ENCODE peak calls at places on chromosomes 16 and 17, in eight cellular contexts. V, C, S, D, O, Z, T and L are unnamed samples.

GRCh38 chr16:24652803-24653202 is 76.6 kb upstream of the TNRC6A start:
- DNase-seq in S (no peak), Z (no peak), V (no peak), O (no peak), T (no peak), D (no peak), C (no peak), L (no peak)

GRCh38 chr16:74698220-74698619 is 2.4 kb downstream of the MLKL start:
- DNase-seq in S (peak), D (no peak), O (peak), T (no peak), Z (no peak), C (peak), V (no peak), L (no peak)

GRCh38 chr17:29154516-29155234 is 25.5 kb downstream of the MYO18A start:
- DNase-seq in T (no peak), O (peak), C (no peak), V (no peak), D (no peak), S (peak), Z (no peak), L (no peak)

GRCh38 chr17:73564856-73565255 is 79.4 kb downstream of the SDK2 start:
- DNase-seq in V (no peak), D (no peak), T (no peak), O (no peak), S (no peak), Z (no peak), C (no peak), L (no peak)

GRCh38 chr16:25126820-25127232 is 15.3 kb downstream of the LCMT1 start:
- DNase-seq in C (peak), D (no peak), V (no peak), S (peak), T (peak), O (peak), Z (no peak), L (peak)

GRCh38 chr16:87127061-87127765 is 190.0 kb downstream of the C16orf95 start:
- DNase-seq in O (no peak), S (no peak), C (no peak), V (no peak), Z (no peak), T (peak), D (no peak), L (no peak)

GRCh38 chr16:71410146-71410545 is 31.7 kb downstream of the TLE7 start:
- DNase-seq in Z (no peak), T (no peak), D (no peak), V (no peak), C (no peak), S (no peak), O (no peak), L (no peak)

GRCh38 chr17:31293586-31293985 is 3.5 kb downstream of the OMG start:
- DNase-seq in D (no peak), C (no peak), O (no peak), Z (no peak), S (peak), T (no peak), V (no peak), L (no peak)

GRCh38 chr16:1194665-1195392 is 30.2 kb downstream of the TPSG1 start:
- DNase-seq in D (peak), V (no peak), O (no peak), T (no peak), Z (peak), C (no peak), S (peak), L (no peak)